ENCODE peak calls at places on chromosomes 7 and 10, in four cellular contexts. One of them, this sample, is unnamed.
A peak's percentile ranks its signal among the peaks of the same experiment; 100 is the strongest.

GRCh38 chr10:51300617-51301350 is 226.5 kb downstream of the PRKG1 start:
- DNase-seq in KG1: no peak
- DNase-seq in HuH-7: no peak
- DNase-seq in substantia nigra: no peak
- DNase-seq in this sample: no peak

GRCh38 chr10:125296598-125296997 is 136.2 kb upstream of the CTBP2 start:
- DNase-seq in HuH-7: no peak
- DNase-seq in substantia nigra: no peak
- DNase-seq in KG1: no peak
- DNase-seq in this sample: no peak

GRCh38 chr10:95290801-95291633 is at the start of gene PDLIM1:
- DNase-seq in substantia nigra: no peak
- DNase-seq in KG1: no peak
- DNase-seq in HuH-7: peak; percentile 84
- DNase-seq in this sample: peak; percentile 65

GRCh38 chr10:14412624-14413023 is 81.9 kb upstream of the FRMD4A start:
- DNase-seq in KG1: no peak
- DNase-seq in HuH-7: no peak
- DNase-seq in substantia nigra: no peak
- DNase-seq in this sample: no peak

GRCh38 chr7:36131499-36131898 is 21.6 kb upstream of the EEPD1 start:
- DNase-seq in substantia nigra: no peak
- DNase-seq in HuH-7: no peak
- DNase-seq in KG1: no peak
- DNase-seq in this sample: no peak

GRCh38 chr10:82865366-82865765 is 990.4 kb downstream of the NRG3 start:
- DNase-seq in KG1: no peak
- DNase-seq in HuH-7: no peak
- DNase-seq in substantia nigra: no peak
- DNase-seq in this sample: no peak

GRCh38 chr10:102009801-102010425 is 46.1 kb downstream of the ARMH3 start:
- DNase-seq in HuH-7: peak; percentile 68
- DNase-seq in substantia nigra: no peak
- DNase-seq in KG1: no peak
- DNase-seq in this sample: peak; percentile 48

GRCh38 chr10:132488231-132488821 is 49.3 kb upstream of the INPP5A start:
- DNase-seq in HuH-7: no peak
- DNase-seq in substantia nigra: no peak
- DNase-seq in KG1: no peak
- DNase-seq in this sample: no peak

GRCh38 chr10:132466520-132467463 is 69.8 kb downstream of the PWWP2B start:
- DNase-seq in HuH-7: no peak
- DNase-seq in KG1: no peak
- DNase-seq in substantia nigra: no peak
- DNase-seq in this sample: no peak

GRCh38 chr7:117114272-117114671 is 161.0 kb downstream of the ST7 start:
- DNase-seq in substantia nigra: no peak
- DNase-seq in HuH-7: no peak
- DNase-seq in KG1: no peak
- DNase-seq in this sample: no peak

GRCh38 chr10:19788075-19788686 is 28.1 kb upstream of the PLXDC2 start:
- DNase-seq in KG1: peak; percentile 54
- DNase-seq in substantia nigra: peak; percentile 2
- DNase-seq in HuH-7: no peak
- DNase-seq in this sample: no peak

GRCh38 chr10:110273474-110273873 is 31.2 kb downstream of the SMNDC1 start:
- DNase-seq in KG1: no peak
- DNase-seq in HuH-7: peak; percentile 16
- DNase-seq in substantia nigra: peak; percentile 17
- DNase-seq in this sample: no peak

GRCh38 chr10:109978481-109978880 is 29.3 kb upstream of the ADD3 start:
- DNase-seq in HuH-7: no peak
- DNase-seq in KG1: peak; percentile 20
- DNase-seq in substantia nigra: peak; percentile 55
- DNase-seq in this sample: peak; percentile 20

This sample was measured in GM19239.